ENCODE peak calls at places on chromosomes 12 and 14, in eight cellular contexts. One of them, this sample, is unnamed.
A peak's percentile ranks its signal among the peaks of the same experiment; 100 is the strongest.

GRCh38 chr12:990308-990648 is 745 bp upstream of the ERC1 start:
- DNase-seq in MCF 10A: peak; percentile 61
- DNase-seq in GM10248: no peak
- DNase-seq in body of pancreas: peak; percentile 71
- DNase-seq in endodermal cell: peak; percentile 84
- DNase-seq in stomach: peak; percentile 72
- DNase-seq in ovary: peak; percentile 81
- DNase-seq in AG09309: no peak
- DNase-seq in this sample: peak; percentile 87

GRCh38 chr12:125330645-125331341 is 265.6 kb downstream of the AACS start:
- DNase-seq in MCF 10A: peak; percentile 51
- DNase-seq in GM10248: peak; percentile 88
- DNase-seq in body of pancreas: peak; percentile 64
- DNase-seq in endodermal cell: peak; percentile 98
- DNase-seq in stomach: peak; percentile 63
- DNase-seq in ovary: peak; percentile 58
- DNase-seq in AG09309: no peak
- DNase-seq in this sample: peak; percentile 91

GRCh38 chr12:77830502-77830901 is at the start of gene NAV3:
- DNase-seq in MCF 10A: peak; percentile 16
- DNase-seq in GM10248: no peak
- DNase-seq in body of pancreas: no peak
- DNase-seq in endodermal cell: no peak
- DNase-seq in stomach: no peak
- DNase-seq in ovary: no peak
- DNase-seq in AG09309: no peak
- DNase-seq in this sample: no peak

GRCh38 chr12:1429980-1430379 is 164.4 kb downstream of the FBXL14 start:
- DNase-seq in MCF 10A: peak; percentile 80
- DNase-seq in GM10248: no peak
- DNase-seq in body of pancreas: no peak
- DNase-seq in endodermal cell: no peak
- DNase-seq in stomach: no peak
- DNase-seq in ovary: no peak
- DNase-seq in AG09309: peak; percentile 73
- DNase-seq in this sample: no peak

GRCh38 chr12:111775205-111776193 is 8.8 kb downstream of the ALDH2 start:
- DNase-seq in MCF 10A: peak; percentile 89
- DNase-seq in GM10248: peak; percentile 83
- DNase-seq in body of pancreas: peak; percentile 80
- DNase-seq in endodermal cell: peak; percentile 75
- DNase-seq in stomach: peak; percentile 91
- DNase-seq in ovary: peak; percentile 79
- DNase-seq in AG09309: no peak
- DNase-seq in this sample: no peak

GRCh38 chr12:93317227-93317626 is 60.5 kb upstream of the NUDT4 start:
- DNase-seq in MCF 10A: no peak
- DNase-seq in GM10248: no peak
- DNase-seq in body of pancreas: no peak
- DNase-seq in endodermal cell: no peak
- DNase-seq in stomach: no peak
- DNase-seq in ovary: no peak
- DNase-seq in AG09309: no peak
- DNase-seq in this sample: no peak

GRCh38 chr14:75295491-75296338 is 17.1 kb downstream of the FOS start:
- DNase-seq in MCF 10A: peak; percentile 78
- DNase-seq in GM10248: peak; percentile 76
- DNase-seq in body of pancreas: peak; percentile 86
- DNase-seq in endodermal cell: peak; percentile 96
- DNase-seq in stomach: peak; percentile 87
- DNase-seq in ovary: peak; percentile 85
- DNase-seq in AG09309: no peak
- DNase-seq in this sample: peak; percentile 92

GRCh38 chr12:105420659-105421240 is 90.3 kb downstream of the C12orf75 start:
- DNase-seq in MCF 10A: peak; percentile 74
- DNase-seq in GM10248: peak; percentile 57
- DNase-seq in body of pancreas: peak; percentile 79
- DNase-seq in endodermal cell: peak; percentile 94
- DNase-seq in stomach: peak; percentile 74
- DNase-seq in ovary: peak; percentile 74
- DNase-seq in AG09309: no peak
- DNase-seq in this sample: peak; percentile 89

GRCh38 chr14:80981673-80982072 is 26.3 kb downstream of the TSHR start:
- DNase-seq in MCF 10A: no peak
- DNase-seq in GM10248: no peak
- DNase-seq in body of pancreas: no peak
- DNase-seq in endodermal cell: no peak
- DNase-seq in stomach: no peak
- DNase-seq in ovary: no peak
- DNase-seq in AG09309: no peak
- DNase-seq in this sample: no peak

GRCh38 chr14:78173266-78174001 is 3.3 kb downstream of the NRXN3 start:
- DNase-seq in MCF 10A: no peak
- DNase-seq in GM10248: no peak
- DNase-seq in body of pancreas: no peak
- DNase-seq in endodermal cell: no peak
- DNase-seq in stomach: no peak
- DNase-seq in ovary: no peak
- DNase-seq in AG09309: no peak
- DNase-seq in this sample: no peak

GRCh38 chr12:93166891-93167307 is 210.8 kb upstream of the NUDT4 start:
- DNase-seq in MCF 10A: no peak
- DNase-seq in GM10248: peak; percentile 31
- DNase-seq in body of pancreas: no peak
- DNase-seq in endodermal cell: no peak
- DNase-seq in stomach: no peak
- DNase-seq in ovary: no peak
- DNase-seq in AG09309: no peak
- DNase-seq in this sample: no peak

GRCh38 chr12:123089631-123090353 is 61.1 kb downstream of the PITPNM2 start:
- DNase-seq in MCF 10A: peak; percentile 95
- DNase-seq in GM10248: no peak
- DNase-seq in body of pancreas: no peak
- DNase-seq in endodermal cell: no peak
- DNase-seq in stomach: no peak
- DNase-seq in ovary: no peak
- DNase-seq in AG09309: peak; percentile 96
- DNase-seq in this sample: no peak

GRCh38 chr12:93025145-93026103 is 96.3 kb upstream of the EEA1 start:
- DNase-seq in MCF 10A: peak; percentile 70
- DNase-seq in GM10248: peak; percentile 55
- DNase-seq in body of pancreas: no peak
- DNase-seq in endodermal cell: no peak
- DNase-seq in stomach: no peak
- DNase-seq in ovary: no peak
- DNase-seq in AG09309: peak; percentile 48
- DNase-seq in this sample: no peak

GRCh38 chr12:67804168-67804567 is 155.6 kb downstream of the DYRK2 start:
- DNase-seq in MCF 10A: no peak
- DNase-seq in GM10248: no peak
- DNase-seq in body of pancreas: no peak
- DNase-seq in endodermal cell: no peak
- DNase-seq in stomach: no peak
- DNase-seq in ovary: no peak
- DNase-seq in AG09309: no peak
- DNase-seq in this sample: no peak

GRCh38 chr12:125773033-125773432 is 707.8 kb downstream of the AACS start:
- DNase-seq in MCF 10A: peak; percentile 63
- DNase-seq in GM10248: peak; percentile 28
- DNase-seq in body of pancreas: no peak
- DNase-seq in endodermal cell: peak; percentile 91
- DNase-seq in stomach: no peak
- DNase-seq in ovary: no peak
- DNase-seq in AG09309: no peak
- DNase-seq in this sample: no peak

GRCh38 chr12:47874316-47874715 is 30.5 kb downstream of the VDR start:
- DNase-seq in MCF 10A: no peak
- DNase-seq in GM10248: no peak
- DNase-seq in body of pancreas: no peak
- DNase-seq in endodermal cell: no peak
- DNase-seq in stomach: no peak
- DNase-seq in ovary: no peak
- DNase-seq in AG09309: no peak
- DNase-seq in this sample: no peak

GRCh38 chr14:53306267-53306721 is 153.2 kb upstream of the DDHD1 start:
- DNase-seq in MCF 10A: peak; percentile 66
- DNase-seq in GM10248: peak; percentile 38
- DNase-seq in body of pancreas: peak; percentile 49
- DNase-seq in endodermal cell: peak; percentile 77
- DNase-seq in stomach: peak; percentile 34
- DNase-seq in ovary: peak; percentile 86
- DNase-seq in AG09309: no peak
- DNase-seq in this sample: no peak

GRCh38 chr14:104387385-104388010 is 192.1 kb upstream of the C14orf180 start:
- DNase-seq in MCF 10A: no peak
- DNase-seq in GM10248: no peak
- DNase-seq in body of pancreas: peak; percentile 6
- DNase-seq in endodermal cell: peak; percentile 43
- DNase-seq in stomach: peak; percentile 22
- DNase-seq in ovary: no peak
- DNase-seq in AG09309: no peak
- DNase-seq in this sample: peak; percentile 82

GRCh38 chr12:47361389-47362031 is 281.8 kb upstream of the AMIGO2 start:
- DNase-seq in MCF 10A: peak; percentile 52
- DNase-seq in GM10248: peak; percentile 21
- DNase-seq in body of pancreas: no peak
- DNase-seq in endodermal cell: peak; percentile 68
- DNase-seq in stomach: no peak
- DNase-seq in ovary: peak; percentile 34
- DNase-seq in AG09309: no peak
- DNase-seq in this sample: no peak

GRCh38 chr12:51244269-51244668 is 5.6 kb downstream of the DAZAP2 start:
- DNase-seq in MCF 10A: no peak
- DNase-seq in GM10248: no peak
- DNase-seq in body of pancreas: no peak
- DNase-seq in endodermal cell: no peak
- DNase-seq in stomach: no peak
- DNase-seq in ovary: no peak
- DNase-seq in AG09309: no peak
- DNase-seq in this sample: no peak

GRCh38 chr12:124391340-124392261 is 96.7 kb downstream of the RFLNA start:
- DNase-seq in MCF 10A: peak; percentile 75
- DNase-seq in GM10248: peak; percentile 84
- DNase-seq in body of pancreas: no peak
- DNase-seq in endodermal cell: no peak
- DNase-seq in stomach: peak; percentile 55
- DNase-seq in ovary: peak; percentile 57
- DNase-seq in AG09309: no peak
- DNase-seq in this sample: no peak

DNA sequence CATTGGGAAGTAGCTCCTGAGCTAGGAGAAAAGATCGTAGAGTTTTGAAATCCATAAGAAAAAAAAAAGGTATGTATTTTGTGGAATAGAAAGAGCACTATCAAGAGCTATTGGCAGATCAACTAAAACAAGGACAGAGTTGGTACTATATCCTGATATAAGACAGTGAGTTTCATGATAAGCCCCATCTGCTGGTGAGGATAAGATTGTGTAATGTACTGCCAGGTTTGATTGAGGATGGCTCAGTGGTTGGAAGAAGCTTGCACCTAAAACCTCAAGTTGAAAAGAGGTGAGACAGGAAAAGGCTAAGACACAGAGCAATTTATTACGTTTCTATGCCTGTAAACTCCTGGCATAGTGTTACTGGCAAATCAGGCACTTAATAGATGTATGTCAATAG is 525.6 kb downstream of the FLRT2 start:
- DNase-seq in MCF 10A: peak; percentile 18
- DNase-seq in GM10248: no peak
- DNase-seq in body of pancreas: no peak
- DNase-seq in endodermal cell: no peak
- DNase-seq in stomach: no peak
- DNase-seq in ovary: no peak
- DNase-seq in AG09309: no peak
- DNase-seq in this sample: no peak
- TF ChIP-seq CTCF in MCF 10A: no peak
- TF ChIP-seq CTCF in GM10248: no peak
- TF ChIP-seq CTCF in body of pancreas: no peak
- TF ChIP-seq CTCF in endodermal cell: peak; percentile 52
- TF ChIP-seq CTCF in stomach: no peak
- TF ChIP-seq CTCF in ovary: no peak
- TF ChIP-seq CTCF in AG09309: no peak
- TF ChIP-seq CTCF in this sample: peak; percentile 51

GRCh38 chr12:54004063-54004840 is 4.3 kb downstream of the HOXC9 start:
- DNase-seq in MCF 10A: no peak
- DNase-seq in GM10248: no peak
- DNase-seq in body of pancreas: no peak
- DNase-seq in endodermal cell: no peak
- DNase-seq in stomach: no peak
- DNase-seq in ovary: no peak
- DNase-seq in AG09309: no peak
- DNase-seq in this sample: no peak
- TF ChIP-seq CTCF in MCF 10A: no peak
- TF ChIP-seq CTCF in GM10248: no peak
- TF ChIP-seq CTCF in body of pancreas: no peak
- TF ChIP-seq CTCF in endodermal cell: no peak
- TF ChIP-seq CTCF in stomach: no peak
- TF ChIP-seq CTCF in ovary: no peak
- TF ChIP-seq CTCF in AG09309: peak; percentile 28
- TF ChIP-seq CTCF in this sample: no peak

DNA sequence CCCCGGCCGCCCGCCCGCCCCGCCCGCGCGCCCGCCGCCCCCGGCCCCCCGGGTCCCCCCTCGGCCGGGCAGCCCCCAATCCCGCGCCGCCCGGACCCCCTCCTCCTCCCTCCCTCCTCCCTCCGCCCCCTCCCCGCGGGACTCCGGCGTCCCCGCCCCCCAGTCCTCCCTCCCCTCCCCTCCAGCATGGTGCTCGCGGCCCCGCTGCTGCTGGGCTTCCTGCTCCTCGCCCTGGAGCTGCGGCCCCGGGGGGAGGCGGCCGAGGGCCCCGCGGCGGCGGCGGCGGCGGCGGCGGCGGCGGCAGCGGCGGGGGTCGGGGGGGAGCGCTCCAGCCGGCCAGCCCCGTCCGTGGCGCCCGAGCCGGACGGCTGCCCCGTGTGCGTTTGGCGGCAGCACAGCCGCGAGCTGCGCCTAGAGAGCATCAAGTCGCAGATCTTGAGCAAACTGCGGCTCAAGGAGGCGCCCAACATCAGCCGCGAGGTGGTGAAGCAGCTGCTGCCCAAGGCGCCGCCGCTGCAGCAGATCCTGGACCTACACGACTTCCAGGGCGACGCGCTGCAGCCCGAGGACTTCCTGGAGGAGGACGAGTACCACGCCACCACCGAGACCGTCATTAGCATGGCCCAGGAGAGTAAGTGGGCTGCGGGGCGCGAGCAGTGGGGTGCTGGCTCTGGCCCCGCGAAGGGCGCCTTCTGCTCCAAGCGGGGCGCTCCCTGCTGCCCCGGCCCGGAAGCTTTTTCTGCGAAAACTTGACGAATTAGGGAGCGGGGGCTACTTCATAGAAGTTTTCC is 404 bp downstream of the GDF11 start:
- DNase-seq in MCF 10A: peak; percentile 63
- DNase-seq in GM10248: peak; percentile 75
- DNase-seq in body of pancreas: peak; percentile 46
- DNase-seq in endodermal cell: peak; percentile 92
- DNase-seq in stomach: peak; percentile 60
- DNase-seq in ovary: peak; percentile 74
- DNase-seq in AG09309: no peak
- DNase-seq in this sample: no peak
- TF ChIP-seq CTCF in MCF 10A: no peak
- TF ChIP-seq CTCF in GM10248: peak; percentile 22
- TF ChIP-seq CTCF in body of pancreas: no peak
- TF ChIP-seq CTCF in endodermal cell: peak; percentile 20
- TF ChIP-seq CTCF in stomach: no peak
- TF ChIP-seq CTCF in ovary: no peak
- TF ChIP-seq CTCF in AG09309: peak; percentile 14
- TF ChIP-seq CTCF in this sample: peak; percentile 25

GRCh38 chr12:110338754-110339153 is 57.7 kb downstream of the ATP2A2 start:
- DNase-seq in MCF 10A: peak; percentile 30
- DNase-seq in GM10248: peak; percentile 33
- DNase-seq in body of pancreas: no peak
- DNase-seq in endodermal cell: peak; percentile 70
- DNase-seq in stomach: no peak
- DNase-seq in ovary: no peak
- DNase-seq in AG09309: no peak
- DNase-seq in this sample: no peak
- TF ChIP-seq CTCF in MCF 10A: peak; percentile 9
- TF ChIP-seq CTCF in GM10248: no peak
- TF ChIP-seq CTCF in body of pancreas: no peak
- TF ChIP-seq CTCF in endodermal cell: peak; percentile 62
- TF ChIP-seq CTCF in stomach: no peak
- TF ChIP-seq CTCF in ovary: no peak
- TF ChIP-seq CTCF in AG09309: no peak
- TF ChIP-seq CTCF in this sample: peak; percentile 39

This sample was measured in osteocyte.